ENCODE peak calls at places on chromosomes 11 and 22, in eight cellular contexts. Y is mammary epithelial cell, K is HCT116, C is hepatocyte, A is neural progenitor cell, O is GM23248, W is H1, M is PC-3. B is an unnamed sample.

GRCh38 chr11:115701284-115701875 is 197.2 kb upstream of the CADM1 start:
- DNase-seq in C (no peak), O (no peak), K (no peak), W (no peak), Y (no peak), M (no peak), A (no peak), B (no peak)

GRCh38 chr11:99614353-99614752 is 593.6 kb downstream of the CNTN5 start:
- DNase-seq in K (no peak), A (peak; percentile 65), Y (no peak), M (no peak), W (no peak), C (no peak), O (no peak), B (no peak)

GRCh38 chr22:41574847-41575381 is 14.1 kb downstream of the CSDC2 start:
- DNase-seq in Y (no peak), O (peak; percentile 35), W (no peak), C (no peak), M (no peak), K (no peak), A (no peak), B (no peak)

GRCh38 chr11:29328961-29329441 is 687.8 kb downstream of the KCNA4 start:
- DNase-seq in M (peak; percentile 77), A (peak; percentile 46), C (peak; percentile 70), W (no peak), K (peak; percentile 62), O (peak; percentile 72), Y (peak; percentile 92), B (peak; percentile 90)

GRCh38 chr11:126229782-126230540 is 18.4 kb downstream of the FAM118B start:
- DNase-seq in C (no peak), K (no peak), Y (no peak), W (no peak), A (no peak), O (peak; percentile 12), M (no peak), B (no peak)

GRCh38 chr11:65964906-65965305 is 3.4 kb downstream of the SART1 start:
- DNase-seq in O (no peak), K (no peak), W (no peak), A (no peak), Y (no peak), M (no peak), C (no peak), B (no peak)

GRCh38 chr11:48024635-48025071 is 44.3 kb downstream of the PTPRJ start:
- DNase-seq in W (no peak), M (no peak), Y (no peak), O (no peak), C (no peak), K (no peak), A (no peak), B (peak; percentile 75)

GRCh38 chr11:76041208-76041607 is 165.1 kb downstream of the WNT11 start:
- DNase-seq in Y (no peak), W (no peak), M (no peak), A (no peak), K (no peak), O (no peak), C (no peak), B (no peak)

GRCh38 chr11:68935516-68936357 is 32.0 kb downstream of the IGHMBP2 start:
- DNase-seq in M (no peak), A (no peak), Y (no peak), C (no peak), K (no peak), O (no peak), W (no peak), B (no peak)

GRCh38 chr11:45949992-45950407 is 27.5 kb downstream of the LARGE2 start:
- DNase-seq in M (no peak), O (peak; percentile 20), Y (no peak), K (no peak), A (no peak), W (no peak), C (no peak), B (no peak)

DNA sequence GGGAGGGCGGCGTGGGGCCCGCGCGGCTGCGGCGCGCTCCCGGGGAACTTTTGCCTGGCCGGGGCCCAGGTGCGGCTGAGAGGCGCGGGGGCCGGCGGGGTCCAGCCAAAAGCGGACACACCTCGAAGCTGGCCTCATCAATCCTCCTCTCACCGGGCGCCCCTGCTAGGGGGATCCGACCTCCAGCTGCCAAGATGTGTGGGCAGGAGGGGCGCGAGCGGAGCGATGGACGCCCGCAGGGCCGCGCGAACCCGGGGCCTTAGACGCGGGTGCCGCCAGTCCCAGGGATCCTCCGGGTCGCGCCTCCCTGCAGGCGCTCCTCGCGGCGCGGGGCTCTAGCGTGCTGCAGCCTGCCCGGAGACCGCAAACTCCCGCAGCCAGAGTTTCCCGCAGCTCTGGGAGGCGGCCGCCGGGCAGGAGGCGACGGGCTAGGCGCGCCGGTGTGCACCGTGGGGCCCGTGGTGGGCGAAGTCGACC is 785 bp downstream of the IGSF9B start:
- DNase-seq in M (no peak), Y (no peak), A (peak; percentile 59), W (no peak), K (no peak), O (no peak), C (no peak), B (no peak)
- TF ChIP-seq EZH2 in M (no peak), Y (no peak), A (peak; percentile 33), W (peak; percentile 51), K (no peak), O (no peak), C (peak; percentile 45), B (no peak)

GRCh38 chr11:43916621-43917020 is 25.8 kb upstream of the C11orf96 start:
- DNase-seq in O (no peak), M (no peak), C (no peak), Y (no peak), K (no peak), W (no peak), A (no peak), B (no peak)

GRCh38 chr11:43917851-43918250 is 24.6 kb upstream of the C11orf96 start:
- DNase-seq in C (no peak), O (no peak), A (no peak), W (no peak), Y (no peak), M (no peak), K (no peak), B (no peak)

GRCh38 chr11:43908683-43909082 is 28.1 kb downstream of the ALKBH3 start:
- DNase-seq in A (no peak), O (no peak), K (no peak), W (no peak), M (no peak), Y (no peak), C (no peak), B (no peak)

GRCh38 chr11:43918662-43919061 is 23.8 kb upstream of the C11orf96 start:
- DNase-seq in K (no peak), W (no peak), O (no peak), A (no peak), C (no peak), M (no peak), Y (no peak), B (no peak)

DNA sequence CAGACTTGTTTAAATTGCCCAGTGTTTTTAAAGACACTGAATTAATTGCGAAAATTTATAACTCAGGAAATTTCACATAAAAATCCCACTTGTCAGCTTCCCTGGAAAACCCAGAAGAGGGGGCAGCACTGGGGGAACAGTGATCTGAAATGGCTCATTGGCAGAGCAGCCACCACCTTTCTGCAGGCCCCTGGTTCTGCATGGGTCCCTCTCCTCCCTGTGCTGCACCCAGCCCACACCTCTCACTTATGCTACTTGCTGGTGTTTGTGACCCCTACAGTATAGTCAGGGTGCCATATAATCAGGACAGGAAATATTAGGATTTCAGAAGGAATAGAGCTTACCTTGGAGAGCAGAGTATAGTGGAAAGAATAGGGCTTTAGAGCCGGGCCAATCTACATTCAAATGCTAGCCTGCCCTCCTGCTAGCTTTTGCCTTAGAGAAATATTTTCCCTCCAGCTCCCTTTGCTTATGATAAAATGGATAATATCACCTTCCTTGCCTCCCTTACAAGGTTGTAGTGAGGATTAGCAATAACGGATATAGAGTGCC is 28.5 kb upstream of the C11orf96 start:
- DNase-seq in W (no peak), O (no peak), M (no peak), C (no peak), K (no peak), A (no peak), Y (no peak), B (no peak)
- TF ChIP-seq EZH2 in W (no peak), O (no peak), M (no peak), C (no peak), K (no peak), A (no peak), Y (no peak), B (no peak)

GRCh38 chr22:24693359-24693758 is 81.2 kb downstream of the PIWIL3 start:
- DNase-seq in K (no peak), C (no peak), A (no peak), O (no peak), M (peak; percentile 21), Y (no peak), W (no peak), B (no peak)
- TF ChIP-seq EZH2 in K (no peak), C (no peak), A (no peak), O (no peak), M (no peak), Y (no peak), W (no peak), B (no peak)

DNA sequence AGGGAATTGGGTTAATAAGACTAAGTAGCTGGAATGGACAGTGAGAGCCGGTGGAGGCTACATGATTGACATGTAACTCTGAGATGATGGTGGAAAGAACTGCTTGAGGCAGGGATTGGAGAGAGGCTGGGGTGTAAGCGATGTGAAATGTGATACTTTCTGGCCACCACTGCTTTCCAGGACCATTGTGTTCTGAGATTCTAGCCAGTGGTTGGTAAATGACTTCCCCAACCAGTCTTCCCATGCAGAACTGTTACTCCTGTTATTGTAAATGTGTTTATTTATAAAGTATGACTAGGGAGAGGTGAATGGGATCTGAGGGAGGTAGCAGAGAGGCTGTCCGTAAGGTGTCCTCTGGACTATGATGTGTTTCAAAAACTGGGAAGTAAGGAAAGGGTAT is 18.1 kb downstream of the EXT2 start:
- DNase-seq in C (no peak), W (no peak), Y (no peak), A (no peak), O (no peak), K (no peak), M (no peak), B (no peak)
- TF ChIP-seq EZH2 in C (no peak), W (no peak), Y (no peak), A (no peak), O (no peak), K (no peak), M (no peak), B (no peak)

DNA sequence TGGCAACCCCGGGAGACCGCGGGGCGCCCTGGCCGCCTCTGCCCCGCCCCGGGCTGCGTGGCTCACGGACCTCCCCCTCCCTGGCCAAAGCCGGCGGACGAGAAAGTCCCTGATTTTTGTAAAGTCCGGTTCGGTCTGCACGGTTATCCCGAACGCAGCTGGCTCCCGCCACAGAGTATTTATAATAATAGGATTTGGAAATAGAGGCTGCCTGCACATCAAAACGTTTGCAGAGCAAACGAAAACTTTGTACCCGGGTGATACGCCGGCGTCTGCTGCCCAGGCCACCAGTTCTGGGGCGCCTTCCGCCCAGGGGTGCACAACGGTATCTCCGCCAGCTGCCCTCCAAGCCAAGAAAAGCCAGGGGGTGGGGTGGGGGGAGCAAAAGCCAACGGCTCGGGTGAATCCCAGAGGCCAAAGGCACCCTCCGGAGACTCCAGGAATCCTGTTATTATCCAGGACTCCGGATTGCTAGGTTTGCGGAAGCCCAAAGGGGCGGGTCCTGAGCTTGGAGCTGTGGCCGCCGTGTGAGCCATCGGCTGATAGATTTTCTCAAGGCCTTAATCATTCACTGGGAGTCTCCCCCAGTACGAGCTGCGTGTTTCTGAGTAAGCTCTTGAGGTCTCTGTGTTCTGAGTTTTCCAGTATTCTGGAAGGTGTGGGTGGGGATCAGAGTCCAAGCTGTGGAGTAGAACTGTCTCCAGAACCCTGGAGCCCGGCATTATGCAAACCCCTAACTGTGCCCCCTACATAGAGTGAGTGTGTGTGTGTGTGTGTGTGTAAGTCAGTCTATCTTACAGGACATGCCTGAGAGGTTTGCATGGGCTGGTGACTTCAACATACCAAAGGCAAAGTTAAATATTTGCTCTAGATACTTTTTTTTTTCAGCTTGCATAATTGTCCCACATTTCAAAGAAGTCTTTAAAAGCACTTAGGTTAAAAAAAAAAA is 679 bp upstream of the SHANK2 start:
- DNase-seq in Y (no peak), C (peak; percentile 82), O (peak; percentile 77), A (peak; percentile 67), W (no peak), M (peak; percentile 87), K (peak; percentile 48), B (no peak)
- TF ChIP-seq EZH2 in Y (no peak), C (peak; percentile 33), O (no peak), A (peak; percentile 50), W (no peak), M (no peak), K (no peak), B (peak; percentile 65)

B was measured in A673.